ENCODE peak calls at places on chromosome 13, in six cellular contexts. E is SK-N-SH, F is GM12878, J is H1, S is HepG2, Z is K562. T is an unnamed sample.

GRCh38 chr13:51844862-51845573 is at the start of gene TMEM272:
- DNase-seq in E (peak), J (no peak), S (peak), Z (peak), F (no peak), T (no peak)

GRCh38 chr13:37187110-37187509 is 81.6 kb upstream of the CSNK1A1L start:
- DNase-seq in S (no peak), F (no peak), J (no peak), E (no peak), Z (no peak), T (no peak)

GRCh38 chr13:51066091-51066831 is 44.8 kb downstream of the C13orf42 start:
- DNase-seq in F (no peak), E (no peak), S (no peak), J (no peak), Z (no peak), T (no peak)

GRCh38 chr13:39016789-39017188 is 21.1 kb downstream of the PROSER1 start:
- DNase-seq in S (peak), Z (peak), F (no peak), J (no peak), E (peak), T (no peak)

GRCh38 chr13:95075506-95075905 is 225.7 kb downstream of the ABCC4 start:
- DNase-seq in F (no peak), Z (no peak), S (no peak), J (no peak), E (no peak), T (no peak)

GRCh38 chr13:83995930-83996329 is 113.7 kb upstream of the SLITRK1 start:
- DNase-seq in F (no peak), E (no peak), Z (no peak), S (no peak), J (no peak), T (no peak)

GRCh38 chr13:49436890-49437289 is 7.0 kb downstream of the CAB39L start:
- DNase-seq in Z (no peak), F (no peak), S (no peak), E (no peak), J (no peak), T (no peak)

GRCh38 chr13:47437411-47437810 is 540.6 kb upstream of the HTR2A start:
- DNase-seq in Z (no peak), S (no peak), J (no peak), E (no peak), F (no peak), T (no peak)

GRCh38 chr13:91127995-91128394 is 219.5 kb upstream of the MIR17HG start:
- DNase-seq in S (no peak), E (no peak), Z (no peak), J (no peak), F (no peak), T (no peak)

GRCh38 chr13:67224148-67224846 is 5.8 kb downstream of the PCDH9 start:
- DNase-seq in F (no peak), J (peak), S (peak), Z (peak), E (peak), T (peak)

GRCh38 chr13:94550030-94550738 is 45.8 kb downstream of the TGDS start:
- DNase-seq in E (no peak), F (peak), S (peak), Z (peak), J (no peak), T (peak)

GRCh38 chr13:100789481-100789880 is 114.9 kb upstream of the TMTC4 start:
- DNase-seq in F (no peak), E (no peak), J (no peak), S (peak), Z (no peak), T (no peak)

GRCh38 chr13:79044415-79044814 is 361.6 kb downstream of the RBM26 start:
- DNase-seq in E (no peak), Z (no peak), S (no peak), J (no peak), F (no peak), T (no peak)

GRCh38 chr13:73451120-73452029 is 392.6 kb downstream of the KLF5 start:
- DNase-seq in F (no peak), S (peak), E (no peak), Z (no peak), J (no peak), T (no peak)

GRCh38 chr13:32427852-32428580 is at the start of gene N4BP2L1:
- DNase-seq in E (peak), S (peak), J (no peak), Z (no peak), F (peak), T (peak)

GRCh38 chr13:32426981-32427851 is 714 bp downstream of the N4BP2L1 start:
- DNase-seq in E (peak), Z (no peak), J (no peak), F (no peak), S (no peak), T (peak)

GRCh38 chr13:32428581-32429072 is 697 bp upstream of the N4BP2L1 start:
- DNase-seq in E (no peak), F (no peak), J (no peak), S (no peak), Z (no peak), T (no peak)

GRCh38 chr13:32425158-32425557 is 2.8 kb downstream of the N4BP2L1 start:
- DNase-seq in S (no peak), Z (no peak), J (no peak), F (no peak), E (no peak), T (no peak)

DNA sequence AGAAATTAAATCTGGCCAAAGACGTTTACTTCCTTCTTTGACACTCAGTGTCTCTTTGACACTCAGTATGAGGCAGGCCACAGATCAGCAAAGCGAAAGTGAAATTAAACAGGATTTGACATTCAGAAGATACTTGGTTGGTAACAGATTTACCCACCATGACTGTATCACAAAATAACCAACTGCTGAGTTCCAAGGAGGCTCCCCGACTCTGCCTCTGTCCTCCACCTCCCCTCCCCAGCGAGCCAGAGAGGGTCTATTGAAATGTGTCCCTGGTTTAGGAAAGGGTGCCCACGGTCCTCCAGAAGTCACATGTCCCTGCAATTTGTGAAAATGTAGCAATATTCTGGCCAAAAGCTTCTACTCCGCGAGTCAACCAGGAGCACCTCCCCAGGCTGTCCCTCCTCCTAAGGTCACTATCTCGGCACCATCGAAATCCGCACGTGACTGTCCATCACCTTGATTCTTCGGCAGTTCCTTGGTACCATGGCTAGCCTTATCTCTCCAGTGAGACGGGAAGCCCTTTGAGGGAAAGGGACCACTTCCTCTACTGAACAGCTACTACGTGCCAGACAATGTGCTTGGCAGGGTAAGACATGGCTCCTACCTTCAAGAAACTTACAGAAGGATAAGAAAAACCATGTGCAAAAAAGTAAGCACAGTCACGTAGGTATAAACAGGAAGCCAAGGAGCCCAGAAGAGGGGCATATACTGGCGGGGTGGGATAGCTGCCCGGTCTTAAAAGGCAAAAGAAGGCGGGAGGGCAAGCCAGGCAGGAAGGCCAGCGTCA is 1.5 kb downstream of the N4BP2L1 start:
- DNase-seq in Z (no peak), E (no peak), S (no peak), J (no peak), F (peak), T (peak)
- TF ChIP-seq GABPA in Z (no peak), E (no peak), S (no peak), J (no peak), F (no peak), T (no peak)

DNA sequence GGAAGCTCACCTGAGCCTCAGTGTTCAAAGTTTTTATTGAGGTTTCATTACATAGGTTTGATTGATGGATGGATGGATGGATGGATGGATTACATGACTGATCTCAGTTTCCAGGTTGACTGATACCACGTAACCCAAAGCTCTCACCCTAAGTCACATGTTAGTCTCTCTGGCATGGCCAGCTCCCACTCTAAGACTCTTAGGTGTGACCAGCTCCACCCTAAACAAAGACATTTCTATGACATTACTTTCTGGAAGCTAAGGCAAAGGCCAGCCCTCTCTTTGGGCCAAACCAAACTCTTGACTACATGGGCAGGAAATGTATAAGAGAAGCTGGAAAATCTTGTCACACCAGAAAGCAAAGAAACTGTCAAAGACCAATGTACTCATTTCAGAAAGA is 28.6 kb downstream of the POLR1D start:
- DNase-seq in J (no peak), F (no peak), Z (no peak), E (no peak), S (no peak), T (no peak)
- TF ChIP-seq GABPA in J (no peak), F (no peak), Z (no peak), E (no peak), S (no peak), T (no peak)

DNA sequence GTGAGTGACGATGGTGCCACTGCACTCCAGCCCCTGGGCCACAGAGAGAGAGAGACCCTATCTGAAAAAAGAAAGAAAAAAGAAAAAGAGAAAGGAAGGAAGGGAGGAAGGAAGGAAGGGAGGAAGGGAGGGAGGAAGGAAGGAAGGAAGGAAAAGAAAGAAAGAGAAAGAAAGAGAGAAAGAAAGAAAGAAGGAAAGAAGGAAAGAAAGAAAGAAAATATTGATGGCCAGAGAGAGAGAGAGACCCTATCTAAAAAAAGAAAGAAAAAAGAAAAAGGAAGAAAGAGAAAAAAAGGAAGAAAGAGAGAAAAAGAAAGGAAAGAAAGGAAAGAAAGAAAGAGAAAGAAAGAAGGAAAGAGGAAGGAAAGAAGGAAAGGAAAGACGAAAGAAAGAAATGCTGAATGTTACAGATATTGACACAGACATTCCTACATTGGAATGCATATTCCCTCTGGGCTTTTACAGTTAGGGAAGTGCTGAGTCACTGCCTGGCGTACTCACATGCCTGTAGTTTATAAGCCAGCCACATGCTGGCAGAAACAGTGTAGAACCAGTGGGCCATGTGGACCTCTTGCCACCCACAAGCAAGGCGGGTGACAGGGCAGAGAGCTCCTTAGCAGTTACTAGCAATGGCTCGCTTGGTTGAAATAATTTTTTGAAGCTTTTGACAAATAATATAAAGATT is 34.6 kb upstream of the SLC46A3 start:
- DNase-seq in Z (no peak), F (no peak), S (peak), E (no peak), J (no peak), T (no peak)
- TF ChIP-seq GABPA in Z (no peak), F (no peak), S (no peak), E (no peak), J (no peak), T (no peak)

DNA sequence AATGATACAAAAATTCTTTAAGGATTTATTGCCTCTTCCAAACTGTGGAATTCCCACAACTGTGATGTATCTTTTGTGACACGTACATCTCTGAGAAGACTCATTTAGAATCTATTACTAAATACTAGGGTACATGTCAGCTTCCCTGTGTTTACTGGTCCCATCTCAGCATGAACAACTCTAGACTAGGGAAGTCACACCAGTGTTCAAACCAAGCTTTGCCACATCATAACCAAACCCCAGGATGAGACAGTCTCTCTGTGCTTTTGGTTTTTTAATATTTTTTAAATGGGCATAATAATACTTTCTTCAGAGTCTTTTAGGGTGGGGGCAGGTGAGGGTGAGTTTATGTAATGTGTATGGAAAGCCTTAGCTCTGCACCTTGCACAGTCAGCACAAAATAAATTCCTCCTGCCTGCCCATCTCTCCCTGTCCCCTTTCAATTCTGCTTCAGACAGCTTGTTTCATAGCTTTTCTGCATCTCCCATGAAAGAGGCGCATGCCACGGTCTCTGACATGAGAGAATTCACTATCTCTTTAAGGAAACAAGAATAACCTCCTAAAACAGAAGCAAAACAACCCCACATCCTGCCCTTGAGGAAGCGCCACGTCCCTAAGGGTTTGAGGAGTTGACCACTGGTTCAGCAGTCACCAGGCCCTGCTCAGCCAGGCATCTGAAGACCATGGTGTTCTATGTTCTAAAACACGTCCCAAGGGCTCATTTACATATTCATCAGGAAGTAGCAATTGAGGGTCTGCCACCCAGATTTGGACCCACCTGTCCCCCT is 174.5 kb downstream of the USP12 start:
- DNase-seq in J (no peak), Z (no peak), F (peak), E (no peak), S (no peak), T (no peak)
- TF ChIP-seq GABPA in J (no peak), Z (no peak), F (no peak), E (no peak), S (no peak), T (no peak)

GRCh38 chr13:110541526-110541920 is 20.0 kb downstream of the RAB20 start:
- DNase-seq in E (peak), Z (no peak), F (no peak), J (no peak), S (no peak), T (no peak)
- TF ChIP-seq GABPA in E (no peak), Z (no peak), F (no peak), J (no peak), S (no peak), T (no peak)

DNA sequence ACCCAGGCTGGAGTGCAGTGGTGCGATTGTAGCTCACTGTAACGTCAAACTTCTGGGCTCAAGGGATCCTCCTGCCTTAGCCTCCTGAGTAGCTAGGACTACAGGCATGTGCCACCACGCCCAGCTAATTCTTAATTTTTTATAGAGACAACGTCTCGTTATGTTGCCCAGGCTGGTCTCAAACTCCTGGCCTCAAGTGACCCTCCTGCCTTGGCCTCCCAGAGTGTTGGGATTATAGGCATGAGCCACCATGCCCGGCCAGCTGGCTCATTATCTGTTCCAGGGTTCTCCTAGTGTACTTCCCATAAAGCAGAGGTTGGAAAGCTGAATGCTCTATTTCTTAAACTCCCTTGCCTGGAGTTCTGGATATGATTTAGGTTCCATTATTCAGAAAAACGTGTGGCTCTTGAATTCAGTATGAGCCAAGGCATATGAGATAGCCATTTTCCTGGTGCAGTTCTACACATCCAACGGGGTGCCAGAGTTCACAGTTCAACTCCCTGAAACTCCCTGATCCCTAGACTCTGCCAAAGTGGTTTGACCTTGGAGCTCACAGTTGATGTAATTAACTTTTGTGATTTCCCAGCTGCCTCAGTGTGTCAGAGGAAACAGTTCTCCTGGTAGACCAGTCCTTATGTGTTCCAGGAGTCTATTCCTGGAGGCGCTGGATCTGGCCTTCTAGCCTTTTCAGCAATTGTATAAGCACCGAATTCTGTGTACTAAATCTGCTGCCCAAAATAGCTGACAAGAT is 21.6 kb downstream of the GPR183 start:
- DNase-seq in F (no peak), Z (no peak), J (no peak), E (no peak), S (peak), T (no peak)
- TF ChIP-seq GABPA in F (no peak), Z (no peak), J (no peak), E (no peak), S (no peak), T (no peak)

T was measured in HL-60.